ENCODE peak calls at places on chromosomes 7 and 10, in four cellular contexts. Y is MM.1S, O is tibial artery, H is fibroblast of lung. X is an unnamed sample.

GRCh38 chr10:85651507-85651902 is 715.1 kb downstream of the GRID1 start:
- DNase-seq in H (no peak), Y (no peak), O (no peak), X (no peak)

GRCh38 chr7:100427762-100428198 is 723 bp downstream of the ZCWPW1 start:
- DNase-seq in O (no peak), H (no peak), Y (no peak), X (no peak)

GRCh38 chr10:4083509-4084003 is 298.5 kb upstream of the KLF6 start:
- DNase-seq in O (no peak), Y (no peak), H (peak), X (no peak)

GRCh38 chr7:71630521-71630920 is 498.6 kb downstream of the GALNT17 start:
- DNase-seq in O (no peak), Y (no peak), H (no peak), X (no peak)

GRCh38 chr7:129741011-129741410 is 129.5 kb downstream of the NRF1 start:
- DNase-seq in H (no peak), Y (no peak), O (no peak), X (no peak)

GRCh38 chr10:80664071-80664680 is 126.5 kb downstream of the SH2D4B start:
- DNase-seq in Y (peak), H (peak), O (peak), X (peak)

GRCh38 chr10:132715791-132716680 is 69.9 kb downstream of the NKX6-2 start:
- DNase-seq in Y (no peak), O (no peak), H (no peak), X (no peak)

GRCh38 chr7:117164578-117164977 is 158.3 kb downstream of the WNT2 start:
- DNase-seq in O (no peak), H (peak), Y (no peak), X (no peak)

GRCh38 chr10:124301736-124302135 is 117.0 kb downstream of the OAT start:
- DNase-seq in O (no peak), Y (no peak), H (no peak), X (no peak)

GRCh38 chr7:99393363-99394187 is 14.8 kb downstream of the PDAP1 start:
- DNase-seq in O (no peak), H (no peak), Y (no peak), X (no peak)

GRCh38 chr7:55477781-55478374 is 94.4 kb downstream of the VOPP1 start:
- DNase-seq in Y (no peak), H (peak), O (no peak), X (no peak)

GRCh38 chr7:20140278-20141058 is 76.7 kb downstream of the MACC1 start:
- DNase-seq in O (no peak), Y (no peak), H (peak), X (no peak)

GRCh38 chr7:131011437-131011752 is 277.4 kb upstream of the KLF14 start:
- DNase-seq in Y (no peak), H (no peak), O (no peak), X (no peak)

GRCh38 chr7:17274551-17275245 is 23.8 kb upstream of the AHR start:
- DNase-seq in H (peak), O (no peak), Y (no peak), X (no peak)

GRCh38 chr10:88271736-88272135 is 311.4 kb downstream of the RNLS start:
- DNase-seq in O (no peak), Y (no peak), H (peak), X (no peak)

GRCh38 chr7:155791836-155792235 is 20.4 kb downstream of the SHH start:
- DNase-seq in H (no peak), Y (no peak), O (no peak), X (no peak)

GRCh38 chr10:63375458-63375857 is 90.3 kb downstream of the JMJD1C start:
- DNase-seq in O (no peak), Y (no peak), H (no peak), X (no peak)

GRCh38 chr7:108454674-108455523 is 1.3 kb downstream of the NRCAM start:
- DNase-seq in O (no peak), Y (no peak), H (peak), X (peak)

GRCh38 chr10:60883187-60883586 is 60.8 kb downstream of the RHOBTB1 start:
- DNase-seq in H (peak), Y (peak), O (no peak), X (peak)
- TF ChIP-seq CTCF in H (peak), Y (peak), O (peak), X (peak)

GRCh38 chr7:142301299-142301698 is 43.4 kb upstream of the PRSS58 start:
- DNase-seq in H (no peak), O (no peak), Y (no peak), X (no peak)

GRCh38 chr7:142301923-142302550 is 44.2 kb upstream of the PRSS58 start:
- DNase-seq in H (peak), Y (peak), O (no peak), X (peak)

GRCh38 chr7:142299226-142299625 is 41.4 kb upstream of the PRSS58 start:
- DNase-seq in O (no peak), H (no peak), Y (no peak), X (no peak)

GRCh38 chr7:142298631-142299030 is 40.8 kb upstream of the PRSS58 start:
- DNase-seq in Y (peak), H (no peak), O (no peak), X (no peak)

GRCh38 chr7:142300689-142301088 is 42.8 kb upstream of the PRSS58 start:
- DNase-seq in O (no peak), Y (no peak), H (no peak), X (no peak)
- TF ChIP-seq CTCF in O (no peak), Y (peak), H (no peak), X (no peak)

GRCh38 chr10:121698902-121699301 is 100.7 kb upstream of the FGFR2 start:
- DNase-seq in O (no peak), Y (no peak), H (no peak), X (no peak)

GRCh38 chr10:121694966-121695340 is 96.7 kb upstream of the FGFR2 start:
- DNase-seq in Y (no peak), H (no peak), O (no peak), X (no peak)

GRCh38 chr10:121698336-121698735 is 100.1 kb upstream of the FGFR2 start:
- DNase-seq in Y (no peak), O (no peak), H (peak), X (no peak)

GRCh38 chr10:121695731-121696464 is 97.7 kb upstream of the FGFR2 start:
- DNase-seq in H (no peak), O (no peak), Y (no peak), X (no peak)

GRCh38 chr10:121696854-121697253 is 98.6 kb upstream of the FGFR2 start:
- DNase-seq in O (peak), H (no peak), Y (peak), X (peak)
- TF ChIP-seq CTCF in O (peak), H (no peak), Y (peak), X (no peak)

GRCh38 chr10:96377816-96378294 is 19.1 kb upstream of the OPALIN start:
- DNase-seq in Y (no peak), O (no peak), H (peak), X (no peak)
- TF ChIP-seq CTCF in Y (no peak), O (no peak), H (no peak), X (no peak)

GRCh38 chr7:87878208-87878735 is 2.0 kb downstream of the DBF4 start:
- DNase-seq in H (peak), O (no peak), Y (no peak), X (no peak)

GRCh38 chr7:87876759-87877234 is 504 bp downstream of the DBF4 start:
- DNase-seq in Y (peak), O (peak), H (peak), X (peak)

GRCh38 chr7:87875151-87876039 is 765 bp downstream of the SLC25A40 start:
- DNase-seq in Y (peak), O (no peak), H (no peak), X (no peak)

GRCh38 chr7:87877641-87878040 is 1.3 kb downstream of the DBF4 start:
- DNase-seq in H (no peak), Y (peak), O (no peak), X (no peak)

GRCh38 chr7:87876040-87876758 is at the start of the genes DBF4 and SLC25A40:
- DNase-seq in Y (peak), O (peak), H (peak), X (peak)
- TF ChIP-seq CTCF in Y (no peak), O (no peak), H (no peak), X (no peak)

DNA sequence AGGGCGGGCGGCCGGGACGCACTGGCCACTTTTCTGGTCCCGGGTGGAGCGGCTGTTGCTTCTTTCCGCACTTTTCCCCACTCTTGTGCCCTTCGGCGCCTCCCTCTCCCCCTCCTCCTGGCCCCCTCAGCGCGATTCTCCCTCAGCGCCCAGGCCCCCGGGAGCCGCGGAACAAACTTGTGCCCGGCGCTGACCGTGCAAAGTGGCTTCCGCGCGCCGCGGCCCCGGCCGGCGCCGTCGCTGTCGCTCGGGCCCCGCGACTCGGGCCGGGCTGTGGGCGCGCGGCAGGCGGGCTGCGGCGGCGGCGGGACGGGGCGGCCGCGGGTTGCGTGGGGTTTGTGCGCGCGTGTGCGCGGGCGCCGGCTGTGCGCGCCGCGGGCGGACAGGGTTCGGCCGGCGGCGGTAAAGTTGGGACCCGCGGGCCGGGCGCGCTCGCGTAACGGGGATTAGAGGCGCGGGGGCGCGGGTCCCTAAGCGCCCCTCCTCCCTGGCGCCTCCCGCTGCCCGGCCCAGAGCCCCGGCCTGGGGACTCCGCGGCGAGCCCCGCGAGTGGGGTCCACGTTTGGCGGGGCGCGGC is 674 bp downstream of the ZEB1 start:
- DNase-seq in Y (no peak), H (no peak), O (no peak), X (peak)
- TF ChIP-seq CTCF in Y (no peak), H (no peak), O (no peak), X (no peak)

GRCh38 chr7:2141656-2142055 is 91.1 kb downstream of the MAD1L1 start:
- DNase-seq in H (no peak), O (no peak), Y (no peak), X (no peak)
- TF ChIP-seq CTCF in H (no peak), O (no peak), Y (no peak), X (no peak)

DNA sequence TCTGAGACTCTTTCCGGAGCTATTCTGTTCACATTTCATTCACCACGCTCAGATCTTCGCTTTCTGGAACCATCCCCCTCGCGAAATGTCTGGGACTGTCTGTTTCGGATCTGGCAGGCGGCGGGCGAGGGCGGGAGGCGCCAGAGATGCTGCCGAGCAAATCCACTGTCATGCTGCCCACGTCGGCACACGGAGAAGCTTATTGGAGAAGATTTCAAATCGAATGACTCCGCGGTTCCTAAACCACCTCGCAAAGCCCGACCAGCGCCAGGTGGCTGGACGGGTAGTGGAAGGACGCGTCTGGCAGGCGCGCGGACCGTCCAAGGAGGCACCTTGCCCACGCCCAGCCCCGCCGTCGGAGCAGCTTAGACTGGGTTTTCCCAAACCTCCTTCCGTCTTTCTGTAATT is 1.6 kb upstream of the OSBPL3 start:
- DNase-seq in H (peak), Y (peak), O (peak), X (peak)
- TF ChIP-seq CTCF in H (no peak), Y (no peak), O (no peak), X (no peak)